ENCODE peak calls at places on chromosomes 1 and 21, in ten cellular contexts. D, U, P, G, R, K, T, A, V and I are unnamed samples. For H3K9me3 and H3K4me1, the result is how much of the 10 kb centered on the place peaks cover.

GRCh38 chr1:245768596-245768995 is 613.8 kb downstream of the KIF26B start:
- DNase-seq in D (no peak), U (no peak), P (no peak), G (no peak), R (no peak), K (no peak), T (no peak), A (no peak), V (no peak), I (no peak)

GRCh38 chr21:40827509-40827908 is 19.4 kb downstream of the DSCAM start:
- DNase-seq in D (no peak), U (no peak), P (no peak), G (no peak), R (no peak), K (no peak), T (no peak), A (no peak), V (no peak), I (no peak)

GRCh38 chr1:16921391-16922185 is at the start of gene CROCC:
- DNase-seq in D (peak), U (peak), P (no peak), G (peak), R (peak), K (no peak), T (peak), A (peak), V (no peak), I (peak)

GRCh38 chr1:180169641-180170155 is 15.0 kb downstream of the QSOX1 start:
- DNase-seq in D (no peak), U (no peak), P (no peak), G (no peak), R (no peak), K (no peak), T (no peak), A (no peak), V (no peak), I (peak)

GRCh38 chr1:235888119-235888643 is 21.5 kb upstream of the LYST start:
- DNase-seq in D (no peak), U (no peak), P (no peak), G (no peak), R (no peak), K (no peak), T (peak), A (no peak), V (peak), I (no peak)

GRCh38 chr1:199101139-199101538 is 462.3 kb downstream of the PTPRC start:
- DNase-seq in D (no peak), U (no peak), P (no peak), G (no peak), R (no peak), K (no peak), T (no peak), A (no peak), V (no peak), I (no peak)

GRCh38 chr21:16407403-16408279 is 677.9 kb downstream of the USP25 start:
- DNase-seq in D (no peak), U (no peak), P (no peak), G (no peak), R (no peak), K (no peak), T (no peak), A (no peak), V (no peak), I (no peak)

GRCh38 chr1:182215797-182216196 is 154.3 kb upstream of the ZNF648 start:
- DNase-seq in D (no peak), U (no peak), P (no peak), G (no peak), R (no peak), K (no peak), T (no peak), A (no peak), V (no peak), I (no peak)

GRCh38 chr1:119047040-119047438 is 58.9 kb upstream of the TBX15 start:
- DNase-seq in D (no peak), U (no peak), P (no peak), G (no peak), R (no peak), K (no peak), T (no peak), A (no peak), V (no peak), I (no peak)

GRCh38 chr1:111973150-111973549 is 16.3 kb downstream of the KCND3 start:
- DNase-seq in D (no peak), U (no peak), P (no peak), G (no peak), R (no peak), K (no peak), T (no peak), A (no peak), V (no peak), I (no peak)

GRCh38 chr1:48061162-48062136 is 64.3 kb upstream of the TRABD2B start:
- DNase-seq in D (no peak), U (peak), P (no peak), G (peak), R (peak), K (peak), T (no peak), A (no peak), V (no peak), I (no peak)

GRCh38 chr1:202987255-202987654 is 19.9 kb upstream of the TMEM183A start:
- DNase-seq in D (no peak), U (no peak), P (no peak), G (no peak), R (no peak), K (no peak), T (no peak), A (no peak), V (no peak), I (no peak)

GRCh38 chr21:46058339-46059145 is 39.4 kb upstream of the COL6A2 start:
- DNase-seq in D (peak), U (no peak), P (no peak), G (peak), R (no peak), K (peak), T (no peak), A (no peak), V (no peak), I (no peak)
- H3K27ac ChIP-seq in D (no peak), U (no peak), P (no peak), G (no peak), R (no peak), K (no peak), T (no peak), A (no peak), V (no peak), I (no peak)

DNA sequence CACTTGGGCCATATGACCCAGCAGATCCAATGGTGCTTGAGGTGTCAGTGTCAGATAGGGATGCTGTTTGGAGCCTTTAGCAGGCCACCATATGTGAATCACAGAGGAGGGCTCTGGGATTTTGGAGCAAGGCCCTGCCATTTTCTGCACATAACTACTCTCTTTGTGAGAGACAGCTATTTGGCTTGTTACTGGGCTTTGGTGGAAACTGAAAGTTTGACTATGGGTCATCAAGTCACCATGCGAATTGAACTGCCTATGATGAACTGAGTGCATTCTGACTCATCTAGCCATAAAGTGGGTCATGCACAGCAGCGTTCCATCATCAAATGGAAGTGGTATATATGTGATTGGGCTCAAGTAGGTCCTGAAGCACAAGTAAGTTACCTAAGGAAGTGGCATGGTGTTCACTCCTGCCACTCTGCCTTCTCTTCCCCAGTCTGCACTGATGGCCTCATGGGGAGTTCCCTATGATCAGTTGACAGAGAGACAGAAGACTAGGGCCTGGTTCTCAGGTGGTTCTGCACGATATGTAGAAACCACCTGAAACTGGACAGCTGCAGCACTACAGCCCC is 447.3 kb downstream of the AGBL4 start:
- DNase-seq in D (no peak), U (no peak), P (no peak), G (no peak), R (no peak), K (no peak), T (no peak), A (no peak), V (no peak), I (no peak)
- H3K9me3 ChIP-seq in D (under half), U (half or more), P (under half), G (half or more), R (under half), K (under half), T (under half), A (under half), V (under half), I (under half)

DNA sequence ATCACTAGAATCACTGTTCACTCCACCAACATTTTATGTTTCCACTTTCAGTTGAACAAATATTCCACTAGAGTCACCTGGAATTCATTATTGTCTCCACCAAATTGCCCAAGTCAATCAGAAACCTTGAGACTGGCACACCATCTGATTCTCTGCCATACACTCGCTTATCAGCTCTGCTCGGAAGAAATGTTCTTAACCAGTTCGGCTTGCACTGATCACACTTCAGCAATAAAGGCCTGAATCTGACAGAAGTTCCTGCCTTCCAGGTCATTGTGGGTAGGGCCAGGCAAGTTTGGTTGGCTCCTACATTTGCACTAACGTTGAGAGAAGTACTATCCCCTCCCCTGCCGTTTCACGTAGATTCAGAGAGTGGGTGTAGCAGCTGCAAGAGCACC is 10.0 kb downstream of the TPM3 start:
- DNase-seq in D (no peak), U (no peak), P (no peak), G (no peak), R (peak), K (no peak), T (no peak), A (no peak), V (no peak), I (no peak)
- H3K4me1 ChIP-seq in D (half or more), U (under half), P (half or more), G (under half), R (under half), K (half or more), T (half or more), A (half or more), V (under half), I (under half)

DNA sequence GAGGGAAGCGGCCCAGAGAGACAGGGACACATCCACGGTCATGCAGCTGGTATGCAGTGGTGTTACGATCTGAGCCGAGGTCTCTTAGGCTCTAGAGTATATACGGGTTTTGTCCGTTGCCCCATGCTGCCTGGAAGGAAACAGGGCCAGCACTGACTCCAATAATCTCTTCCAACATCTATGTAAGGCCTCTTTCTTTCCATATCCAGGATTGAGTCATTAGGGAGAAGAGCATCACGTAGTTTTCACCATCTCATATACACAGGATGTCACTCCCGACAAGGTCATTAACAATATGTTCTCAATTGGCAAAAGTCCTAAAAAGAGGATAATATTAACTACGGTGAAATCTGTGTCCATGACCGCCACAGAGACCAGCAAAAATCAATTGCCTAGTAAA is 4.4 kb downstream of the C8B start:
- DNase-seq in D (no peak), U (no peak), P (no peak), G (no peak), R (no peak), K (no peak), T (no peak), A (no peak), V (no peak), I (no peak)
- H3K27ac ChIP-seq in D (no peak), U (no peak), P (no peak), G (no peak), R (no peak), K (no peak), T (no peak), A (no peak), V (no peak), I (no peak)

DNA sequence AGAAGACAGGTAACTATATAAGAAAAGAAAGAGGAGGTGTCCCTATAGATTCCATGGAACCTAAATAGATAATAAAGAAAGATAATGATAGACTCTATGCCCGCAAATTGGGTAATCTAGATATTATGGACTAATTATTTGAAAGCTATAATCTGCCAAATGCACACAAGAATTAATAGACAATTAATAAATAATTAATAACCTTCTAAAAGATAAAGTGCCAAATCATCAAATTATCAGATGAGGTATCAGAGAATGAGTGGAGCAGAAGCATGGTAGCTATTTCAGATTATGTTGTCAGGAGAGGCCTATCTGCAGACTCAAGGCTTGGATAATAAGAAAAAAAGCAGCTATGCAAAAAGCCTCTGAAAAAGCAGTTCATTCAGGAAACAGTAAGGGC is 1120.8 kb downstream of the PLA2G4A start:
- DNase-seq in D (no peak), U (no peak), P (no peak), G (no peak), R (no peak), K (no peak), T (no peak), A (no peak), V (no peak), I (no peak)
- H3K9me3 ChIP-seq in D (under half), U (under half), P (under half), G (under half), R (under half), K (under half), T (under half), A (under half), V (under half), I (under half)